ENCODE peak calls at places on chromosome 18, in ten cellular contexts. One of them, this sample, is unnamed.

GRCh38 chr18:40878371-40878770 is 1076.7 kb upstream of the PIK3C3 start:
- DNase-seq in stimulated activated CD4-positive, alpha-beta T cell treated with anti-CD3 and anti-CD28 coated beads, Interleukin-4, amount 100 ng/mL, for 1 hour: no peak
- DNase-seq in endothelial cell: no peak
- DNase-seq in foreskin melanocyte: no peak
- DNase-seq in iris pigment epithelial cell: no peak
- DNase-seq in stimulated activated CD8-positive, alpha-beta memory T cell treated with anti-CD3 and anti-CD28 coated beads, Interleukin-4, amount 100 ng/mL, for 4 hours: no peak
- DNase-seq in stimulated activated effector memory CD8-positive, alpha-beta T cell treated with anti-CD3 and anti-CD28 coated beads, Interleukin-12 subunit alpha, Interleukin-12 subunit beta, amount 100 ng/mL, for 72 hours: no peak
- DNase-seq in T-helper 9 cell: no peak
- DNase-seq in HTR-8/SVneo: no peak
- DNase-seq in uterus: no peak
- DNase-seq in this sample: no peak

GRCh38 chr18:44238911-44239310 is 441.8 kb upstream of the SETBP1 start:
- DNase-seq in stimulated activated CD4-positive, alpha-beta T cell treated with anti-CD3 and anti-CD28 coated beads, Interleukin-4, amount 100 ng/mL, for 1 hour: no peak
- DNase-seq in endothelial cell: no peak
- DNase-seq in foreskin melanocyte: no peak
- DNase-seq in iris pigment epithelial cell: peak; percentile 2
- DNase-seq in stimulated activated CD8-positive, alpha-beta memory T cell treated with anti-CD3 and anti-CD28 coated beads, Interleukin-4, amount 100 ng/mL, for 4 hours: no peak
- DNase-seq in stimulated activated effector memory CD8-positive, alpha-beta T cell treated with anti-CD3 and anti-CD28 coated beads, Interleukin-12 subunit alpha, Interleukin-12 subunit beta, amount 100 ng/mL, for 72 hours: no peak
- DNase-seq in T-helper 9 cell: no peak
- DNase-seq in HTR-8/SVneo: no peak
- DNase-seq in uterus: no peak
- DNase-seq in this sample: no peak

GRCh38 chr18:500556-501405 is at the start of gene COLEC12:
- DNase-seq in stimulated activated CD4-positive, alpha-beta T cell treated with anti-CD3 and anti-CD28 coated beads, Interleukin-4, amount 100 ng/mL, for 1 hour: no peak
- DNase-seq in endothelial cell: peak; percentile 61
- DNase-seq in foreskin melanocyte: no peak
- DNase-seq in iris pigment epithelial cell: no peak
- DNase-seq in stimulated activated CD8-positive, alpha-beta memory T cell treated with anti-CD3 and anti-CD28 coated beads, Interleukin-4, amount 100 ng/mL, for 4 hours: no peak
- DNase-seq in stimulated activated effector memory CD8-positive, alpha-beta T cell treated with anti-CD3 and anti-CD28 coated beads, Interleukin-12 subunit alpha, Interleukin-12 subunit beta, amount 100 ng/mL, for 72 hours: no peak
- DNase-seq in T-helper 9 cell: no peak
- DNase-seq in HTR-8/SVneo: no peak
- DNase-seq in uterus: peak; percentile 21
- DNase-seq in this sample: no peak

GRCh38 chr18:46536215-46536874 is 120.7 kb downstream of the LOXHD1 start:
- DNase-seq in stimulated activated CD4-positive, alpha-beta T cell treated with anti-CD3 and anti-CD28 coated beads, Interleukin-4, amount 100 ng/mL, for 1 hour: no peak
- DNase-seq in endothelial cell: no peak
- DNase-seq in foreskin melanocyte: no peak
- DNase-seq in iris pigment epithelial cell: no peak
- DNase-seq in stimulated activated CD8-positive, alpha-beta memory T cell treated with anti-CD3 and anti-CD28 coated beads, Interleukin-4, amount 100 ng/mL, for 4 hours: no peak
- DNase-seq in stimulated activated effector memory CD8-positive, alpha-beta T cell treated with anti-CD3 and anti-CD28 coated beads, Interleukin-12 subunit alpha, Interleukin-12 subunit beta, amount 100 ng/mL, for 72 hours: no peak
- DNase-seq in T-helper 9 cell: no peak
- DNase-seq in HTR-8/SVneo: peak; percentile 21
- DNase-seq in uterus: no peak
- DNase-seq in this sample: no peak

GRCh38 chr18:23066504-23067039 is 68.7 kb upstream of the CABLES1 start:
- DNase-seq in stimulated activated CD4-positive, alpha-beta T cell treated with anti-CD3 and anti-CD28 coated beads, Interleukin-4, amount 100 ng/mL, for 1 hour: no peak
- DNase-seq in endothelial cell: no peak
- DNase-seq in foreskin melanocyte: no peak
- DNase-seq in iris pigment epithelial cell: no peak
- DNase-seq in stimulated activated CD8-positive, alpha-beta memory T cell treated with anti-CD3 and anti-CD28 coated beads, Interleukin-4, amount 100 ng/mL, for 4 hours: no peak
- DNase-seq in stimulated activated effector memory CD8-positive, alpha-beta T cell treated with anti-CD3 and anti-CD28 coated beads, Interleukin-12 subunit alpha, Interleukin-12 subunit beta, amount 100 ng/mL, for 72 hours: no peak
- DNase-seq in T-helper 9 cell: no peak
- DNase-seq in HTR-8/SVneo: no peak
- DNase-seq in uterus: no peak
- DNase-seq in this sample: no peak

GRCh38 chr18:56112984-56113383 is 525.0 kb upstream of the TCF4 start:
- DNase-seq in stimulated activated CD4-positive, alpha-beta T cell treated with anti-CD3 and anti-CD28 coated beads, Interleukin-4, amount 100 ng/mL, for 1 hour: no peak
- DNase-seq in endothelial cell: no peak
- DNase-seq in foreskin melanocyte: no peak
- DNase-seq in iris pigment epithelial cell: no peak
- DNase-seq in stimulated activated CD8-positive, alpha-beta memory T cell treated with anti-CD3 and anti-CD28 coated beads, Interleukin-4, amount 100 ng/mL, for 4 hours: no peak
- DNase-seq in stimulated activated effector memory CD8-positive, alpha-beta T cell treated with anti-CD3 and anti-CD28 coated beads, Interleukin-12 subunit alpha, Interleukin-12 subunit beta, amount 100 ng/mL, for 72 hours: no peak
- DNase-seq in T-helper 9 cell: no peak
- DNase-seq in HTR-8/SVneo: no peak
- DNase-seq in uterus: no peak
- DNase-seq in this sample: no peak

GRCh38 chr18:21386523-21387240 is 144.7 kb downstream of the GREB1L start:
- DNase-seq in stimulated activated CD4-positive, alpha-beta T cell treated with anti-CD3 and anti-CD28 coated beads, Interleukin-4, amount 100 ng/mL, for 1 hour: no peak
- DNase-seq in endothelial cell: no peak
- DNase-seq in foreskin melanocyte: no peak
- DNase-seq in iris pigment epithelial cell: no peak
- DNase-seq in stimulated activated CD8-positive, alpha-beta memory T cell treated with anti-CD3 and anti-CD28 coated beads, Interleukin-4, amount 100 ng/mL, for 4 hours: no peak
- DNase-seq in stimulated activated effector memory CD8-positive, alpha-beta T cell treated with anti-CD3 and anti-CD28 coated beads, Interleukin-12 subunit alpha, Interleukin-12 subunit beta, amount 100 ng/mL, for 72 hours: no peak
- DNase-seq in T-helper 9 cell: no peak
- DNase-seq in HTR-8/SVneo: no peak
- DNase-seq in uterus: no peak
- DNase-seq in this sample: no peak

GRCh38 chr18:67621025-67621713 is 104.6 kb upstream of the DSEL start:
- DNase-seq in stimulated activated CD4-positive, alpha-beta T cell treated with anti-CD3 and anti-CD28 coated beads, Interleukin-4, amount 100 ng/mL, for 1 hour: no peak
- DNase-seq in endothelial cell: no peak
- DNase-seq in foreskin melanocyte: no peak
- DNase-seq in iris pigment epithelial cell: no peak
- DNase-seq in stimulated activated CD8-positive, alpha-beta memory T cell treated with anti-CD3 and anti-CD28 coated beads, Interleukin-4, amount 100 ng/mL, for 4 hours: no peak
- DNase-seq in stimulated activated effector memory CD8-positive, alpha-beta T cell treated with anti-CD3 and anti-CD28 coated beads, Interleukin-12 subunit alpha, Interleukin-12 subunit beta, amount 100 ng/mL, for 72 hours: no peak
- DNase-seq in T-helper 9 cell: no peak
- DNase-seq in HTR-8/SVneo: no peak
- DNase-seq in uterus: no peak
- DNase-seq in this sample: no peak

GRCh38 chr18:43869451-43870008 is 592.2 kb upstream of the SYT4 start:
- DNase-seq in stimulated activated CD4-positive, alpha-beta T cell treated with anti-CD3 and anti-CD28 coated beads, Interleukin-4, amount 100 ng/mL, for 1 hour: no peak
- DNase-seq in endothelial cell: no peak
- DNase-seq in foreskin melanocyte: no peak
- DNase-seq in iris pigment epithelial cell: peak; percentile 81
- DNase-seq in stimulated activated CD8-positive, alpha-beta memory T cell treated with anti-CD3 and anti-CD28 coated beads, Interleukin-4, amount 100 ng/mL, for 4 hours: no peak
- DNase-seq in stimulated activated effector memory CD8-positive, alpha-beta T cell treated with anti-CD3 and anti-CD28 coated beads, Interleukin-12 subunit alpha, Interleukin-12 subunit beta, amount 100 ng/mL, for 72 hours: no peak
- DNase-seq in T-helper 9 cell: no peak
- DNase-seq in HTR-8/SVneo: no peak
- DNase-seq in uterus: no peak
- DNase-seq in this sample: no peak

GRCh38 chr18:63936932-63937393 is 12.1 kb upstream of the HMSD start:
- DNase-seq in stimulated activated CD4-positive, alpha-beta T cell treated with anti-CD3 and anti-CD28 coated beads, Interleukin-4, amount 100 ng/mL, for 1 hour: no peak
- DNase-seq in endothelial cell: no peak
- DNase-seq in foreskin melanocyte: no peak
- DNase-seq in iris pigment epithelial cell: no peak
- DNase-seq in stimulated activated CD8-positive, alpha-beta memory T cell treated with anti-CD3 and anti-CD28 coated beads, Interleukin-4, amount 100 ng/mL, for 4 hours: no peak
- DNase-seq in stimulated activated effector memory CD8-positive, alpha-beta T cell treated with anti-CD3 and anti-CD28 coated beads, Interleukin-12 subunit alpha, Interleukin-12 subunit beta, amount 100 ng/mL, for 72 hours: no peak
- DNase-seq in T-helper 9 cell: no peak
- DNase-seq in HTR-8/SVneo: no peak
- DNase-seq in uterus: no peak
- DNase-seq in this sample: no peak

GRCh38 chr18:31156831-31157763 is 5.6 kb downstream of the DSC1 start:
- DNase-seq in stimulated activated CD4-positive, alpha-beta T cell treated with anti-CD3 and anti-CD28 coated beads, Interleukin-4, amount 100 ng/mL, for 1 hour: no peak
- DNase-seq in endothelial cell: no peak
- DNase-seq in foreskin melanocyte: no peak
- DNase-seq in iris pigment epithelial cell: no peak
- DNase-seq in stimulated activated CD8-positive, alpha-beta memory T cell treated with anti-CD3 and anti-CD28 coated beads, Interleukin-4, amount 100 ng/mL, for 4 hours: no peak
- DNase-seq in stimulated activated effector memory CD8-positive, alpha-beta T cell treated with anti-CD3 and anti-CD28 coated beads, Interleukin-12 subunit alpha, Interleukin-12 subunit beta, amount 100 ng/mL, for 72 hours: no peak
- DNase-seq in T-helper 9 cell: no peak
- DNase-seq in HTR-8/SVneo: no peak
- DNase-seq in uterus: no peak
- DNase-seq in this sample: no peak

GRCh38 chr18:76491436-76491800 is 3.6 kb downstream of the ZNF516 start:
- DNase-seq in stimulated activated CD4-positive, alpha-beta T cell treated with anti-CD3 and anti-CD28 coated beads, Interleukin-4, amount 100 ng/mL, for 1 hour: peak; percentile 76
- DNase-seq in endothelial cell: peak; percentile 67
- DNase-seq in foreskin melanocyte: no peak
- DNase-seq in iris pigment epithelial cell: peak; percentile 59
- DNase-seq in stimulated activated CD8-positive, alpha-beta memory T cell treated with anti-CD3 and anti-CD28 coated beads, Interleukin-4, amount 100 ng/mL, for 4 hours: peak; percentile 64
- DNase-seq in stimulated activated effector memory CD8-positive, alpha-beta T cell treated with anti-CD3 and anti-CD28 coated beads, Interleukin-12 subunit alpha, Interleukin-12 subunit beta, amount 100 ng/mL, for 72 hours: no peak
- DNase-seq in T-helper 9 cell: peak; percentile 48
- DNase-seq in HTR-8/SVneo: no peak
- DNase-seq in uterus: peak; percentile 84
- DNase-seq in this sample: no peak

GRCh38 chr18:63523660-63524059 is 18.5 kb upstream of the SERPINB12 start:
- DNase-seq in stimulated activated CD4-positive, alpha-beta T cell treated with anti-CD3 and anti-CD28 coated beads, Interleukin-4, amount 100 ng/mL, for 1 hour: no peak
- DNase-seq in endothelial cell: no peak
- DNase-seq in foreskin melanocyte: no peak
- DNase-seq in iris pigment epithelial cell: no peak
- DNase-seq in stimulated activated CD8-positive, alpha-beta memory T cell treated with anti-CD3 and anti-CD28 coated beads, Interleukin-4, amount 100 ng/mL, for 4 hours: no peak
- DNase-seq in stimulated activated effector memory CD8-positive, alpha-beta T cell treated with anti-CD3 and anti-CD28 coated beads, Interleukin-12 subunit alpha, Interleukin-12 subunit beta, amount 100 ng/mL, for 72 hours: no peak
- DNase-seq in T-helper 9 cell: no peak
- DNase-seq in HTR-8/SVneo: no peak
- DNase-seq in uterus: no peak
- DNase-seq in this sample: no peak

GRCh38 chr18:9437049-9437448 is 38.3 kb upstream of the RALBP1 start:
- DNase-seq in stimulated activated CD4-positive, alpha-beta T cell treated with anti-CD3 and anti-CD28 coated beads, Interleukin-4, amount 100 ng/mL, for 1 hour: no peak
- DNase-seq in endothelial cell: no peak
- DNase-seq in foreskin melanocyte: no peak
- DNase-seq in iris pigment epithelial cell: peak; percentile 33
- DNase-seq in stimulated activated CD8-positive, alpha-beta memory T cell treated with anti-CD3 and anti-CD28 coated beads, Interleukin-4, amount 100 ng/mL, for 4 hours: no peak
- DNase-seq in stimulated activated effector memory CD8-positive, alpha-beta T cell treated with anti-CD3 and anti-CD28 coated beads, Interleukin-12 subunit alpha, Interleukin-12 subunit beta, amount 100 ng/mL, for 72 hours: no peak
- DNase-seq in T-helper 9 cell: no peak
- DNase-seq in HTR-8/SVneo: no peak
- DNase-seq in uterus: no peak
- DNase-seq in this sample: no peak

GRCh38 chr18:48973731-48974130 is 23.0 kb upstream of the SMAD7 start:
- DNase-seq in stimulated activated CD4-positive, alpha-beta T cell treated with anti-CD3 and anti-CD28 coated beads, Interleukin-4, amount 100 ng/mL, for 1 hour: no peak
- DNase-seq in endothelial cell: no peak
- DNase-seq in foreskin melanocyte: no peak
- DNase-seq in iris pigment epithelial cell: no peak
- DNase-seq in stimulated activated CD8-positive, alpha-beta memory T cell treated with anti-CD3 and anti-CD28 coated beads, Interleukin-4, amount 100 ng/mL, for 4 hours: no peak
- DNase-seq in stimulated activated effector memory CD8-positive, alpha-beta T cell treated with anti-CD3 and anti-CD28 coated beads, Interleukin-12 subunit alpha, Interleukin-12 subunit beta, amount 100 ng/mL, for 72 hours: no peak
- DNase-seq in T-helper 9 cell: no peak
- DNase-seq in HTR-8/SVneo: no peak
- DNase-seq in uterus: peak; percentile 52
- DNase-seq in this sample: no peak

GRCh38 chr18:65751145-65752085 is 603 bp downstream of the CDH7 start:
- DNase-seq in stimulated activated CD4-positive, alpha-beta T cell treated with anti-CD3 and anti-CD28 coated beads, Interleukin-4, amount 100 ng/mL, for 1 hour: no peak
- DNase-seq in endothelial cell: peak; percentile 26
- DNase-seq in foreskin melanocyte: no peak
- DNase-seq in iris pigment epithelial cell: peak; percentile 3
- DNase-seq in stimulated activated CD8-positive, alpha-beta memory T cell treated with anti-CD3 and anti-CD28 coated beads, Interleukin-4, amount 100 ng/mL, for 4 hours: no peak
- DNase-seq in stimulated activated effector memory CD8-positive, alpha-beta T cell treated with anti-CD3 and anti-CD28 coated beads, Interleukin-12 subunit alpha, Interleukin-12 subunit beta, amount 100 ng/mL, for 72 hours: no peak
- DNase-seq in T-helper 9 cell: no peak
- DNase-seq in HTR-8/SVneo: no peak
- DNase-seq in uterus: no peak
- DNase-seq in this sample: no peak

GRCh38 chr18:9617006-9617542 is 2.7 kb upstream of the PPP4R1 start:
- DNase-seq in stimulated activated CD4-positive, alpha-beta T cell treated with anti-CD3 and anti-CD28 coated beads, Interleukin-4, amount 100 ng/mL, for 1 hour: no peak
- DNase-seq in endothelial cell: no peak
- DNase-seq in foreskin melanocyte: no peak
- DNase-seq in iris pigment epithelial cell: peak; percentile 41
- DNase-seq in stimulated activated CD8-positive, alpha-beta memory T cell treated with anti-CD3 and anti-CD28 coated beads, Interleukin-4, amount 100 ng/mL, for 4 hours: no peak
- DNase-seq in stimulated activated effector memory CD8-positive, alpha-beta T cell treated with anti-CD3 and anti-CD28 coated beads, Interleukin-12 subunit alpha, Interleukin-12 subunit beta, amount 100 ng/mL, for 72 hours: no peak
- DNase-seq in T-helper 9 cell: no peak
- DNase-seq in HTR-8/SVneo: no peak
- DNase-seq in uterus: no peak
- DNase-seq in this sample: no peak

GRCh38 chr18:26464128-26465011 is 84.0 kb downstream of the KCTD1 start:
- DNase-seq in stimulated activated CD4-positive, alpha-beta T cell treated with anti-CD3 and anti-CD28 coated beads, Interleukin-4, amount 100 ng/mL, for 1 hour: no peak
- DNase-seq in endothelial cell: no peak
- DNase-seq in foreskin melanocyte: no peak
- DNase-seq in iris pigment epithelial cell: no peak
- DNase-seq in stimulated activated CD8-positive, alpha-beta memory T cell treated with anti-CD3 and anti-CD28 coated beads, Interleukin-4, amount 100 ng/mL, for 4 hours: no peak
- DNase-seq in stimulated activated effector memory CD8-positive, alpha-beta T cell treated with anti-CD3 and anti-CD28 coated beads, Interleukin-12 subunit alpha, Interleukin-12 subunit beta, amount 100 ng/mL, for 72 hours: no peak
- DNase-seq in T-helper 9 cell: no peak
- DNase-seq in HTR-8/SVneo: no peak
- DNase-seq in uterus: no peak
- DNase-seq in this sample: no peak

GRCh38 chr18:79405781-79406575 is 10.2 kb downstream of the NFATC1 start:
- DNase-seq in stimulated activated CD4-positive, alpha-beta T cell treated with anti-CD3 and anti-CD28 coated beads, Interleukin-4, amount 100 ng/mL, for 1 hour: peak; percentile 79
- DNase-seq in endothelial cell: no peak
- DNase-seq in foreskin melanocyte: no peak
- DNase-seq in iris pigment epithelial cell: peak; percentile 34
- DNase-seq in stimulated activated CD8-positive, alpha-beta memory T cell treated with anti-CD3 and anti-CD28 coated beads, Interleukin-4, amount 100 ng/mL, for 4 hours: peak; percentile 76
- DNase-seq in stimulated activated effector memory CD8-positive, alpha-beta T cell treated with anti-CD3 and anti-CD28 coated beads, Interleukin-12 subunit alpha, Interleukin-12 subunit beta, amount 100 ng/mL, for 72 hours: peak; percentile 49
- DNase-seq in T-helper 9 cell: peak; percentile 80
- DNase-seq in HTR-8/SVneo: no peak
- DNase-seq in uterus: no peak
- DNase-seq in this sample: no peak

GRCh38 chr18:30694773-30695172 is 347.8 kb downstream of the DSC3 start:
- DNase-seq in stimulated activated CD4-positive, alpha-beta T cell treated with anti-CD3 and anti-CD28 coated beads, Interleukin-4, amount 100 ng/mL, for 1 hour: no peak
- DNase-seq in endothelial cell: no peak
- DNase-seq in foreskin melanocyte: no peak
- DNase-seq in iris pigment epithelial cell: no peak
- DNase-seq in stimulated activated CD8-positive, alpha-beta memory T cell treated with anti-CD3 and anti-CD28 coated beads, Interleukin-4, amount 100 ng/mL, for 4 hours: no peak
- DNase-seq in stimulated activated effector memory CD8-positive, alpha-beta T cell treated with anti-CD3 and anti-CD28 coated beads, Interleukin-12 subunit alpha, Interleukin-12 subunit beta, amount 100 ng/mL, for 72 hours: no peak
- DNase-seq in T-helper 9 cell: no peak
- DNase-seq in HTR-8/SVneo: no peak
- DNase-seq in uterus: no peak
- DNase-seq in this sample: no peak

GRCh38 chr18:3425450-3425849 is 24.5 kb upstream of the TGIF1 start:
- DNase-seq in stimulated activated CD4-positive, alpha-beta T cell treated with anti-CD3 and anti-CD28 coated beads, Interleukin-4, amount 100 ng/mL, for 1 hour: no peak
- DNase-seq in endothelial cell: no peak
- DNase-seq in foreskin melanocyte: no peak
- DNase-seq in iris pigment epithelial cell: no peak
- DNase-seq in stimulated activated CD8-positive, alpha-beta memory T cell treated with anti-CD3 and anti-CD28 coated beads, Interleukin-4, amount 100 ng/mL, for 4 hours: no peak
- DNase-seq in stimulated activated effector memory CD8-positive, alpha-beta T cell treated with anti-CD3 and anti-CD28 coated beads, Interleukin-12 subunit alpha, Interleukin-12 subunit beta, amount 100 ng/mL, for 72 hours: no peak
- DNase-seq in T-helper 9 cell: no peak
- DNase-seq in HTR-8/SVneo: no peak
- DNase-seq in uterus: no peak
- DNase-seq in this sample: no peak

GRCh38 chr18:32804126-32804888 is 31.5 kb upstream of the KLHL14 start:
- DNase-seq in stimulated activated CD4-positive, alpha-beta T cell treated with anti-CD3 and anti-CD28 coated beads, Interleukin-4, amount 100 ng/mL, for 1 hour: no peak
- DNase-seq in endothelial cell: no peak
- DNase-seq in foreskin melanocyte: no peak
- DNase-seq in iris pigment epithelial cell: no peak
- DNase-seq in stimulated activated CD8-positive, alpha-beta memory T cell treated with anti-CD3 and anti-CD28 coated beads, Interleukin-4, amount 100 ng/mL, for 4 hours: no peak
- DNase-seq in stimulated activated effector memory CD8-positive, alpha-beta T cell treated with anti-CD3 and anti-CD28 coated beads, Interleukin-12 subunit alpha, Interleukin-12 subunit beta, amount 100 ng/mL, for 72 hours: no peak
- DNase-seq in T-helper 9 cell: no peak
- DNase-seq in HTR-8/SVneo: no peak
- DNase-seq in uterus: no peak
- DNase-seq in this sample: no peak

GRCh38 chr18:44826418-44827259 is 146.0 kb downstream of the SETBP1 start:
- DNase-seq in stimulated activated CD4-positive, alpha-beta T cell treated with anti-CD3 and anti-CD28 coated beads, Interleukin-4, amount 100 ng/mL, for 1 hour: no peak
- DNase-seq in endothelial cell: no peak
- DNase-seq in foreskin melanocyte: peak; percentile 64
- DNase-seq in iris pigment epithelial cell: peak; percentile 86
- DNase-seq in stimulated activated CD8-positive, alpha-beta memory T cell treated with anti-CD3 and anti-CD28 coated beads, Interleukin-4, amount 100 ng/mL, for 4 hours: no peak
- DNase-seq in stimulated activated effector memory CD8-positive, alpha-beta T cell treated with anti-CD3 and anti-CD28 coated beads, Interleukin-12 subunit alpha, Interleukin-12 subunit beta, amount 100 ng/mL, for 72 hours: no peak
- DNase-seq in T-helper 9 cell: no peak
- DNase-seq in HTR-8/SVneo: no peak
- DNase-seq in uterus: peak; percentile 95
- DNase-seq in this sample: no peak

GRCh38 chr18:36629095-36629604 is 199.7 kb downstream of the TPGS2 start:
- DNase-seq in stimulated activated CD4-positive, alpha-beta T cell treated with anti-CD3 and anti-CD28 coated beads, Interleukin-4, amount 100 ng/mL, for 1 hour: no peak
- DNase-seq in endothelial cell: no peak
- DNase-seq in foreskin melanocyte: no peak
- DNase-seq in iris pigment epithelial cell: no peak
- DNase-seq in stimulated activated CD8-positive, alpha-beta memory T cell treated with anti-CD3 and anti-CD28 coated beads, Interleukin-4, amount 100 ng/mL, for 4 hours: no peak
- DNase-seq in stimulated activated effector memory CD8-positive, alpha-beta T cell treated with anti-CD3 and anti-CD28 coated beads, Interleukin-12 subunit alpha, Interleukin-12 subunit beta, amount 100 ng/mL, for 72 hours: no peak
- DNase-seq in T-helper 9 cell: no peak
- DNase-seq in HTR-8/SVneo: no peak
- DNase-seq in uterus: no peak
- DNase-seq in this sample: no peak

GRCh38 chr18:26546875-26547301 is 1.5 kb downstream of the KCTD1 start:
- DNase-seq in stimulated activated CD4-positive, alpha-beta T cell treated with anti-CD3 and anti-CD28 coated beads, Interleukin-4, amount 100 ng/mL, for 1 hour: no peak
- DNase-seq in endothelial cell: no peak
- DNase-seq in foreskin melanocyte: no peak
- DNase-seq in iris pigment epithelial cell: peak; percentile 43
- DNase-seq in stimulated activated CD8-positive, alpha-beta memory T cell treated with anti-CD3 and anti-CD28 coated beads, Interleukin-4, amount 100 ng/mL, for 4 hours: no peak
- DNase-seq in stimulated activated effector memory CD8-positive, alpha-beta T cell treated with anti-CD3 and anti-CD28 coated beads, Interleukin-12 subunit alpha, Interleukin-12 subunit beta, amount 100 ng/mL, for 72 hours: no peak
- DNase-seq in T-helper 9 cell: no peak
- DNase-seq in HTR-8/SVneo: no peak
- DNase-seq in uterus: peak; percentile 12
- DNase-seq in this sample: no peak

GRCh38 chr18:79922971-79923411 is 28.5 kb downstream of the SLC66A2 start:
- DNase-seq in stimulated activated CD4-positive, alpha-beta T cell treated with anti-CD3 and anti-CD28 coated beads, Interleukin-4, amount 100 ng/mL, for 1 hour: no peak
- DNase-seq in endothelial cell: peak; percentile 1
- DNase-seq in foreskin melanocyte: no peak
- DNase-seq in iris pigment epithelial cell: no peak
- DNase-seq in stimulated activated CD8-positive, alpha-beta memory T cell treated with anti-CD3 and anti-CD28 coated beads, Interleukin-4, amount 100 ng/mL, for 4 hours: no peak
- DNase-seq in stimulated activated effector memory CD8-positive, alpha-beta T cell treated with anti-CD3 and anti-CD28 coated beads, Interleukin-12 subunit alpha, Interleukin-12 subunit beta, amount 100 ng/mL, for 72 hours: no peak
- DNase-seq in T-helper 9 cell: no peak
- DNase-seq in HTR-8/SVneo: no peak
- DNase-seq in uterus: peak; percentile 12
- DNase-seq in this sample: no peak

GRCh38 chr18:44682181-44682870 is 1.6 kb downstream of the SETBP1 start:
- DNase-seq in stimulated activated CD4-positive, alpha-beta T cell treated with anti-CD3 and anti-CD28 coated beads, Interleukin-4, amount 100 ng/mL, for 1 hour: no peak
- DNase-seq in endothelial cell: no peak
- DNase-seq in foreskin melanocyte: no peak
- DNase-seq in iris pigment epithelial cell: no peak
- DNase-seq in stimulated activated CD8-positive, alpha-beta memory T cell treated with anti-CD3 and anti-CD28 coated beads, Interleukin-4, amount 100 ng/mL, for 4 hours: no peak
- DNase-seq in stimulated activated effector memory CD8-positive, alpha-beta T cell treated with anti-CD3 and anti-CD28 coated beads, Interleukin-12 subunit alpha, Interleukin-12 subunit beta, amount 100 ng/mL, for 72 hours: no peak
- DNase-seq in T-helper 9 cell: no peak
- DNase-seq in HTR-8/SVneo: no peak
- DNase-seq in uterus: peak; percentile 76
- DNase-seq in this sample: no peak

GRCh38 chr18:61502472-61502871 is 169.2 kb downstream of the CDH20 start:
- DNase-seq in stimulated activated CD4-positive, alpha-beta T cell treated with anti-CD3 and anti-CD28 coated beads, Interleukin-4, amount 100 ng/mL, for 1 hour: no peak
- DNase-seq in endothelial cell: peak; percentile 68
- DNase-seq in foreskin melanocyte: peak; percentile 32
- DNase-seq in iris pigment epithelial cell: peak; percentile 70
- DNase-seq in stimulated activated CD8-positive, alpha-beta memory T cell treated with anti-CD3 and anti-CD28 coated beads, Interleukin-4, amount 100 ng/mL, for 4 hours: no peak
- DNase-seq in stimulated activated effector memory CD8-positive, alpha-beta T cell treated with anti-CD3 and anti-CD28 coated beads, Interleukin-12 subunit alpha, Interleukin-12 subunit beta, amount 100 ng/mL, for 72 hours: no peak
- DNase-seq in T-helper 9 cell: no peak
- DNase-seq in HTR-8/SVneo: peak; percentile 30
- DNase-seq in uterus: peak; percentile 19
- DNase-seq in this sample: no peak